ENCODE peak calls at places on chromosomes 11 and 22, in nine cellular contexts. N is Panc1; R is CD8-positive, alpha-beta T cell; L is cardiac muscle cell; W is GM23338; S is upper lobe of right lung; X is effector memory CD4-positive, alpha-beta T cell; T is K562; G is gastrocnemius medialis. V is an unnamed sample. For H3K4me1, the result is how much of the 10 kb centered on the place peaks cover.

GRCh38 chr11:2212411-2213251 is 41.0 kb upstream of the TH start:
- DNase-seq in N (no peak), R (peak), L (no peak), W (no peak), S (peak), X (no peak), T (no peak), G (no peak), V (peak)

GRCh38 chr11:63869171-63869591 is 30.3 kb downstream of the MARK2 start:
- DNase-seq in N (no peak), R (no peak), L (no peak), W (no peak), S (no peak), X (no peak), T (no peak), G (no peak), V (no peak)

GRCh38 chr22:19808873-19809478 is 45.7 kb downstream of the GNB1L start:
- DNase-seq in N (no peak), R (no peak), L (no peak), W (no peak), S (no peak), X (no peak), T (no peak), G (no peak), V (no peak)

GRCh38 chr11:57071829-57072228 is 83.1 kb downstream of the OR5AK2 start:
- DNase-seq in N (peak), R (no peak), L (peak), W (no peak), S (no peak), X (no peak), T (no peak), G (no peak), V (no peak)

GRCh38 chr11:121344824-121345223 is 52.3 kb downstream of the SC5D start:
- DNase-seq in N (no peak), R (no peak), L (no peak), W (no peak), S (no peak), X (no peak), T (no peak), G (no peak), V (no peak)

GRCh38 chr11:3231851-3232744 is at the start of gene MRGPRE:
- DNase-seq in N (no peak), R (no peak), L (no peak), W (peak), S (no peak), X (no peak), T (peak), G (no peak), V (peak)

GRCh38 chr11:113974741-113975470 is at the start of gene HTR3A:
- DNase-seq in N (no peak), R (no peak), L (peak), W (peak), S (peak), X (no peak), T (peak), G (peak), V (no peak)

GRCh38 chr11:57345555-57346151 is 7.5 kb downstream of the P2RX3 start:
- DNase-seq in N (no peak), R (peak), L (peak), W (peak), S (peak), X (peak), T (peak), G (peak), V (peak)

GRCh38 chr11:32935462-32936029 is 42.9 kb downstream of the QSER1 start:
- DNase-seq in N (no peak), R (no peak), L (no peak), W (no peak), S (no peak), X (no peak), T (no peak), G (no peak), V (no peak)

GRCh38 chr11:96102664-96103068 is 178.8 kb upstream of the MTMR2 start:
- DNase-seq in N (no peak), R (no peak), L (peak), W (no peak), S (no peak), X (no peak), T (peak), G (no peak), V (no peak)

GRCh38 chr22:49297871-49298721 is 529.6 kb downstream of the BRD1 start:
- DNase-seq in N (no peak), R (no peak), L (no peak), W (no peak), S (peak), X (no peak), T (no peak), G (no peak), V (peak)

GRCh38 chr22:31106001-31106571 is 1.3 kb downstream of the SELENOM start:
- DNase-seq in N (no peak), R (no peak), L (no peak), W (no peak), S (no peak), X (no peak), T (no peak), G (no peak), V (peak)

GRCh38 chr22:23401910-23402274 is 178.2 kb downstream of the IGLL1 start:
- DNase-seq in N (no peak), R (no peak), L (no peak), W (no peak), S (peak), X (no peak), T (peak), G (no peak), V (no peak)

GRCh38 chr11:12232819-12233601 is 122.6 kb downstream of the MICAL2 start:
- DNase-seq in N (no peak), R (no peak), L (peak), W (no peak), S (no peak), X (no peak), T (no peak), G (no peak), V (no peak)

GRCh38 chr11:111582163-111582562 is 20.1 kb upstream of the SIK2 start:
- DNase-seq in N (no peak), R (no peak), L (no peak), W (no peak), S (no peak), X (no peak), T (no peak), G (no peak), V (no peak)

GRCh38 chr22:27337676-27338075 is 463.9 kb downstream of the MN1 start:
- DNase-seq in N (no peak), R (no peak), L (no peak), W (no peak), S (no peak), X (no peak), T (no peak), G (no peak), V (no peak)

GRCh38 chr11:68776442-68777235 is 25.3 kb upstream of the TESMIN start:
- DNase-seq in N (no peak), R (no peak), L (no peak), W (no peak), S (no peak), X (no peak), T (no peak), G (no peak), V (no peak)

GRCh38 chr11:122248130-122248529 is 132.1 kb upstream of the BLID start:
- DNase-seq in N (no peak), R (no peak), L (no peak), W (no peak), S (no peak), X (no peak), T (no peak), G (peak), V (no peak)

GRCh38 chr22:44136112-44136511 is 44.6 kb upstream of the PARVG start:
- DNase-seq in N (no peak), R (no peak), L (no peak), W (no peak), S (peak), X (no peak), T (no peak), G (no peak), V (no peak)

GRCh38 chr22:47202819-47203553 is 440.5 kb downstream of the TBC1D22A start:
- DNase-seq in N (no peak), R (no peak), L (no peak), W (no peak), S (no peak), X (no peak), T (no peak), G (no peak), V (no peak)

GRCh38 chr22:42473484-42474193 is 41.4 kb upstream of the NFAM1 start:
- DNase-seq in N (peak), R (peak), L (peak), W (peak), S (no peak), X (no peak), T (peak), G (no peak), V (no peak)

GRCh38 chr22:16774911-16775529 is 50.2 kb downstream of the XKR3 start:
- DNase-seq in N (no peak), R (no peak), L (no peak), W (no peak), S (no peak), X (no peak), T (no peak), G (no peak), V (no peak)

GRCh38 chr22:45709866-45710265 is 38.2 kb downstream of the ATXN10 start:
- DNase-seq in N (no peak), R (no peak), L (peak), W (no peak), S (no peak), X (no peak), T (no peak), G (no peak), V (no peak)

GRCh38 chr22:42388130-42388797 is 43.9 kb downstream of the NFAM1 start:
- DNase-seq in N (no peak), R (no peak), L (peak), W (peak), S (no peak), X (no peak), T (no peak), G (no peak), V (no peak)

GRCh38 chr22:50017701-50018224 is 5.2 kb upstream of the IL17REL start:
- DNase-seq in N (no peak), R (no peak), L (no peak), W (no peak), S (no peak), X (no peak), T (no peak), G (no peak), V (no peak)

GRCh38 chr22:45884201-45885067 is 92.5 kb downstream of the WNT7B start:
- DNase-seq in N (no peak), R (no peak), L (peak), W (no peak), S (peak), X (no peak), T (no peak), G (no peak), V (no peak)

GRCh38 chr11:63518548-63518947 is 12.7 kb downstream of the LGALS12 start:
- DNase-seq in N (no peak), R (no peak), L (peak), W (no peak), S (no peak), X (no peak), T (no peak), G (no peak), V (no peak)

GRCh38 chr11:1933416-1934325 is 13.5 kb upstream of the MRPL23 start:
- DNase-seq in N (no peak), R (peak), L (no peak), W (no peak), S (no peak), X (no peak), T (no peak), G (no peak), V (no peak)

GRCh38 chr11:22491826-22492225 is 133.8 kb downstream of the FANCF start:
- DNase-seq in N (no peak), R (no peak), L (no peak), W (peak), S (no peak), X (no peak), T (no peak), G (no peak), V (no peak)

GRCh38 chr11:72738199-72739141 is 13.7 kb downstream of the ARAP1 start:
- DNase-seq in N (no peak), R (no peak), L (no peak), W (peak), S (peak), X (no peak), T (peak), G (peak), V (no peak)

GRCh38 chr11:26992031-26992541 is 1.8 kb upstream of the FIBIN start:
- DNase-seq in N (no peak), R (no peak), L (peak), W (no peak), S (no peak), X (no peak), T (no peak), G (no peak), V (no peak)

GRCh38 chr22:44360686-44361381 is 48.1 kb upstream of the SHISAL1 start:
- DNase-seq in N (no peak), R (no peak), L (peak), W (peak), S (peak), X (no peak), T (no peak), G (peak), V (peak)

DNA sequence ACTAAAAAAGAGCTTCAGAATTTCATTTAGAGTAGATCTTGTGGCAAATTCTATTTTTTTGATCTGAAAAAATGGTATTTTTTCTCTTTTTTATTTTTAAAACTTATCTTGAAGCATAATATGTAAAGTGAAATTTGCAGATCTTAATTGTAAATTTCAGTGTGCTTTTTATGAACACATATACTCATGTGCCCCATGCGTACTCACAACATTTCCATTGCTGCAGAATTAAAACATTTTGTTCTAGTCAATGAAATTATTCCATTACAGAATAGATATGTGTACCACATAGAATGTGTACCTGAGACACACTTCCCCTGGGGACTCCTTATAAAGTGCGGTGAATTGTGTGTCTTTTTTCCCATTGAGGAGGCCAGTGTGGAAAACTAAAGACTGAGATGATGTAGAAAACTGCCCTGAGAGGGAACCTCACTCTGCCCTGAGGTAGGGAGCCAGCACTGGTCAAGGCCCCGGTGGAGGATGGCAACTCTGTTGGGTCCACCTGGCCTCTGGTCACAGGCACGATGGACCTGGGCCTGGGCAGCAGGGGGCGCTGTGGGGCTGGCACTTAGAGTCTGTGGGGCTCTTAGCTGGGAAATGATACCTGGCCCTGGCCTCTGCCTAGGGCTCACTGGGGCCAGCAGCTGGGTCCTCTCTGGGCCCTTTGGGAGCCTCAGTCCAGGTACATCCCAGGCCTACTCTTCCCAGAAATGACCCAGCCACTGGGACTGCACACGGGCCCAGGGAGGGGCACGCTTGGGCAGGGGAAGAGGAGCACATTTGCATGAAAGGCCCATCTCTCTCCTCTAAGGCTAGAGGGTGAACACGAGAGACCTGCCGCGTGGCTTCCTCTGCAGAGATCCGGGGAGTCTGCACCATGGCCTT is 77.9 kb upstream of the TOP3B start:
- DNase-seq in N (peak), R (peak), L (peak), W (peak), S (peak), X (no peak), T (peak), G (peak), V (no peak)
- H3K4me3 ChIP-seq in N (no peak), R (no peak), L (no peak), W (no peak), S (no peak), X (no peak), T (no peak), G (no peak), V (no peak)

DNA sequence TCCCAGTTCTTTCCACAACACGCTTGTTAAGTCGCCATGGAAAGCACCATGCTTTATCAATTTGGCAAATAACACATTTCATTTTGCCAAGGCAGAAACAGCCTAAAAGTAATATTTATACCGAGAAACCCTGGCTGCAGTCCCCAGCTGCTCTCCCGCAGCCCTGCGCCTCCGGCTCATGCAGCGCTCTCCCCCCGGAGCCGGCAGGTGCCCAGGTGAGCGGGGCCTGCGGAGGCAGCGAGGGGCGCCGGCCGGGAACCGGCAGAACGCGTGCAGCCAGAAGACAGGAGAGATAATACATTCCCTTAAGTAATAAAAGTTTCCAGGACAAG is 651 bp upstream of the ARHGEF12 start:
- DNase-seq in N (no peak), R (no peak), L (peak), W (peak), S (no peak), X (no peak), T (no peak), G (peak), V (no peak)
- H3K4me1 ChIP-seq in N (half or more), R (under half), L (under half), W (under half), S (under half), X (under half), T (under half), G (under half), V (under half)

GRCh38 chr11:65429724-65430405 is 7.3 kb downstream of the NEAT1 start:
- DNase-seq in N (no peak), R (peak), L (peak), W (peak), S (peak), X (no peak), T (no peak), G (peak), V (no peak)

GRCh38 chr11:65429069-65429681 is 6.6 kb downstream of the NEAT1 start:
- DNase-seq in N (no peak), R (no peak), L (peak), W (peak), S (no peak), X (no peak), T (no peak), G (no peak), V (peak)

GRCh38 chr11:65431452-65432132 is 9.0 kb downstream of the NEAT1 start:
- DNase-seq in N (no peak), R (peak), L (peak), W (no peak), S (no peak), X (no peak), T (no peak), G (no peak), V (no peak)

GRCh38 chr11:65432133-65432650 is 9.6 kb downstream of the NEAT1 start:
- DNase-seq in N (no peak), R (no peak), L (peak), W (no peak), S (no peak), X (no peak), T (no peak), G (no peak), V (no peak)

DNA sequence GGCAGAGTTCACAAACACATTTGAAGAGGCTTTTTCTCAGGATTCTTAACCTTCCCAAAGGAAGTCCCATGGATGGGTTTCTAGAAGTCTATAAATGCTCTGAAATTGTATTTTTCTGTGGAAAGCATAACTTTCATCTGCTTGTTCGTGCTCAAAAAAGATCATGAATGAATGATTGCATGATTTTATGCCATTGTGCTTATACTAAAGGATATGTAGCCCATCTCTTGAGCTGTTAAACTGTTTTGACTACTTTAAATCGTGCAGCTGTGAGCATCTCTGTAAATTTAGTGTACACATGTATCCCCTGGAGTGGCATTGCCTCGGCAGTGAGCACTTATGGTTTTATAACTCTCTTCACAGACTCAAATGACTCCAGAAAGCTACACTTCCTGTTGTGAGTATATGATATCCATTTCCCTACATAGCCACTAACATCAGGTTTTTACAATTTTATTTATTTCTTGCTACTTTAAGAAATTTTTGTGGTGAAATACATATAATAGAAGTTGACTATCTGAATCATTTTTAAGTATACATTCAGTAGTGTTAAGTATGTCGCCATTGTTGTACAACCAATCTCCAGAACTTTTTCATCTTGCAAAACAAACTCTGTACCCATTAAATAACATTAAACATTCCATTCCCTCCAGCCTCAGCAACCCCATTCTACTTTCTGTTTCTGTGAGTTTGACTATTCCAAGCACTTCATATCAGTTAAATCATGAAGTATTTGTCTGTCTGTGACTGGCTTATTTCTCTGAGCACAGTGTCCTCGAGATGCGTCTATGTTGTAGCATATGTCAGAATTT is 8.0 kb downstream of the NEAT1 start:
- DNase-seq in N (no peak), R (no peak), L (peak), W (no peak), S (no peak), X (no peak), T (no peak), G (no peak), V (no peak)
- H3K4me3 ChIP-seq in N (peak), R (peak), L (no peak), W (no peak), S (peak), X (peak), T (no peak), G (peak), V (peak)

GRCh38 chr11:45860348-45860747 is 13.1 kb downstream of the CRY2 start:
- DNase-seq in N (no peak), R (no peak), L (no peak), W (no peak), S (no peak), X (no peak), T (no peak), G (no peak), V (peak)
- H3K4me1 ChIP-seq in N (under half), R (under half), L (under half), W (under half), S (half or more), X (under half), T (under half), G (half or more), V (under half)

GRCh38 chr22:38830845-38831108 is 13.1 kb downstream of the NPTXR start:
- DNase-seq in N (no peak), R (no peak), L (no peak), W (no peak), S (peak), X (no peak), T (no peak), G (no peak), V (no peak)
- H3K4me3 ChIP-seq in N (no peak), R (no peak), L (no peak), W (no peak), S (no peak), X (no peak), T (no peak), G (no peak), V (no peak)

GRCh38 chr11:100682247-100682969 is 4.7 kb upstream of the ARHGAP42 start:
- DNase-seq in N (no peak), R (no peak), L (peak), W (peak), S (no peak), X (no peak), T (no peak), G (no peak), V (no peak)
- H3K4me1 ChIP-seq in N (under half), R (under half), L (under half), W (under half), S (under half), X (under half), T (under half), G (under half), V (under half)

GRCh38 chr22:41367680-41368542 is 13.8 kb upstream of the TEF start:
- DNase-seq in N (no peak), R (no peak), L (peak), W (peak), S (peak), X (no peak), T (no peak), G (peak), V (no peak)
- H3K4me3 ChIP-seq in N (no peak), R (no peak), L (no peak), W (no peak), S (peak), X (no peak), T (peak), G (peak), V (peak)

V was measured in ascending aorta.